ENCODE peak calls at places on chromosome 11, in eight cellular contexts. A is spleen, H is foreskin fibroblast, G is Caco-2, F is fibroblast of mammary gland, S is K562, B is AG04450, O is IMR-90. K is an unnamed sample.

GRCh38 chr11:79092791-79093313 is 348.0 kb downstream of the TENM4 start:
- DNase-seq in A (no peak), H (peak), G (no peak), F (peak), S (no peak), B (peak), O (peak), K (peak)

GRCh38 chr11:1054143-1055108 is 17.9 kb upstream of the MUC6 start:
- DNase-seq in A (peak), H (peak), G (peak), F (peak), S (no peak), B (no peak), O (no peak), K (peak)

GRCh38 chr11:111307472-111308108 is 9.2 kb downstream of the POU2AF3 start:
- DNase-seq in A (no peak), H (no peak), G (no peak), F (no peak), S (no peak), B (no peak), O (no peak), K (no peak)

GRCh38 chr11:3103076-3103475 is 45.9 kb upstream of the CARS1 start:
- DNase-seq in A (no peak), H (no peak), G (no peak), F (no peak), S (no peak), B (no peak), O (no peak), K (no peak)

GRCh38 chr11:43868852-43869567 is 11.6 kb upstream of the ALKBH3 start:
- DNase-seq in A (no peak), H (peak), G (no peak), F (peak), S (peak), B (no peak), O (peak), K (peak)

GRCh38 chr11:110286298-110287040 is 9.9 kb downstream of the RDX start:
- DNase-seq in A (no peak), H (no peak), G (no peak), F (no peak), S (no peak), B (no peak), O (no peak), K (no peak)

GRCh38 chr11:70570693-70571395 is 172.5 kb downstream of the CTTN start:
- DNase-seq in A (peak), H (no peak), G (no peak), F (no peak), S (no peak), B (no peak), O (no peak), K (no peak)

GRCh38 chr11:118846181-118846946 is 37.3 kb upstream of the CXCR5 start:
- DNase-seq in A (no peak), H (no peak), G (peak), F (no peak), S (peak), B (no peak), O (no peak), K (no peak)

GRCh38 chr11:101354801-101355200 is 225.2 kb upstream of the PGR start:
- DNase-seq in A (no peak), H (no peak), G (no peak), F (no peak), S (no peak), B (no peak), O (no peak), K (no peak)

GRCh38 chr11:65352783-65353182 is 1.8 kb upstream of the TIGD3 start:
- DNase-seq in A (no peak), H (no peak), G (no peak), F (peak), S (no peak), B (no peak), O (peak), K (peak)

GRCh38 chr11:8767466-8768142 is 85.0 kb downstream of the RPL27A start:
- DNase-seq in A (no peak), H (no peak), G (no peak), F (peak), S (no peak), B (no peak), O (no peak), K (peak)

GRCh38 chr11:2453436-2453835 is 8.6 kb downstream of the KCNQ1 start:
- DNase-seq in A (peak), H (no peak), G (peak), F (no peak), S (no peak), B (no peak), O (no peak), K (no peak)

GRCh38 chr11:105189586-105189985 is 50.0 kb upstream of the CARD18 start:
- DNase-seq in A (no peak), H (peak), G (no peak), F (peak), S (no peak), B (no peak), O (no peak), K (peak)

GRCh38 chr11:96483550-96483949 is 93.7 kb downstream of the JRKL start:
- DNase-seq in A (no peak), H (no peak), G (no peak), F (no peak), S (no peak), B (no peak), O (no peak), K (no peak)

GRCh38 chr11:119529936-119530335 is 107.0 kb upstream of the THY1 start:
- DNase-seq in A (peak), H (no peak), G (no peak), F (no peak), S (no peak), B (no peak), O (no peak), K (no peak)

GRCh38 chr11:123351375-123351774 is 78.7 kb upstream of the GRAMD1B start:
- DNase-seq in A (no peak), H (no peak), G (no peak), F (no peak), S (no peak), B (no peak), O (no peak), K (peak)

GRCh38 chr11:129455101-129455500 is 79.5 kb downstream of the BARX2 start:
- DNase-seq in A (no peak), H (no peak), G (no peak), F (no peak), S (no peak), B (no peak), O (no peak), K (no peak)

GRCh38 chr11:113153847-113154246 is 160.5 kb upstream of the TTC12 start:
- DNase-seq in A (no peak), H (no peak), G (no peak), F (no peak), S (no peak), B (no peak), O (no peak), K (peak)

GRCh38 chr11:33723238-33723881 is 12.9 kb downstream of the CD59 start:
- DNase-seq in A (no peak), H (peak), G (no peak), F (peak), S (peak), B (peak), O (peak), K (peak)

GRCh38 chr11:123338997-123339752 is 90.9 kb upstream of the GRAMD1B start:
- DNase-seq in A (no peak), H (no peak), G (no peak), F (no peak), S (no peak), B (no peak), O (no peak), K (no peak)

GRCh38 chr11:28910926-28911325 is 802.7 kb downstream of the METTL15 start:
- DNase-seq in A (no peak), H (no peak), G (no peak), F (no peak), S (no peak), B (no peak), O (peak), K (peak)

GRCh38 chr11:84780689-84781293 is 846.4 kb downstream of the DLG2 start:
- DNase-seq in A (no peak), H (no peak), G (no peak), F (peak), S (no peak), B (no peak), O (peak), K (peak)

GRCh38 chr11:69250503-69251393 is 43.2 kb upstream of the MYEOV start:
- DNase-seq in A (no peak), H (no peak), G (peak), F (no peak), S (no peak), B (no peak), O (no peak), K (no peak)

GRCh38 chr11:65071907-65072630 is 11.8 kb downstream of the CDCA5 start:
- DNase-seq in A (no peak), H (no peak), G (no peak), F (no peak), S (no peak), B (no peak), O (no peak), K (no peak)

GRCh38 chr11:118435233-118435892 is 929 bp upstream of the KMT2A start:
- DNase-seq in A (peak), H (peak), G (peak), F (peak), S (peak), B (no peak), O (peak), K (peak)

GRCh38 chr11:109849946-109850345 is 243.2 kb upstream of the ZC3H12C start:
- DNase-seq in A (no peak), H (no peak), G (no peak), F (no peak), S (no peak), B (no peak), O (no peak), K (no peak)

GRCh38 chr11:14361951-14362350 is 3.0 kb upstream of the RRAS2 start:
- DNase-seq in A (no peak), H (no peak), G (no peak), F (no peak), S (no peak), B (no peak), O (no peak), K (no peak)

GRCh38 chr11:129331217-129331616 is 44.4 kb upstream of the BARX2 start:
- DNase-seq in A (no peak), H (no peak), G (no peak), F (peak), S (no peak), B (no peak), O (peak), K (peak)

GRCh38 chr11:9347100-9347499 is 32.7 kb upstream of the TMEM41B start:
- DNase-seq in A (peak), H (no peak), G (no peak), F (no peak), S (peak), B (no peak), O (no peak), K (no peak)

GRCh38 chr11:103926990-103927389 is 109.5 kb upstream of the DDI1 start:
- DNase-seq in A (no peak), H (no peak), G (no peak), F (no peak), S (no peak), B (no peak), O (no peak), K (no peak)
- TF ChIP-seq CTCF in A (no peak), H (no peak), G (no peak), F (no peak), S (no peak), B (no peak), O (no peak), K (no peak)

DNA sequence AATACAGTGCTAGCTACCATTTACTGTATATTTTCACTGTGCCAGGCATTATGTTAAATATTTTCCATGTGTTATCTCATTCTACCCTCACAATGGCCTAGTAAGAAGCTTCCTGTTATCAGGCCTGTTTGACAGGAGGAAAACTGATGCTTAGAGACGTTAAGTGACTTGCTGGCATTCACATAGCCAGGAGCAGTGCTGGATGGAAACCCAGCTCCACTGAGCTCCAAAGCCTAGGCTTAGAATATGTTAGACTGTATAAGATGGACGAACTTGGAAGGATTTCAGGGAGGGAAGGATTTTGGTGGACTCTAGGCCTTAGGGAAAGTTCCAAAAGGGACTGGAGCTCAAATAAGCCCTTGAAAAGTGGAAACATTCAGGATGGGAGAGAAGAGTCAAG is 2.1 kb downstream of the CD44 start:
- DNase-seq in A (no peak), H (no peak), G (no peak), F (no peak), S (no peak), B (no peak), O (no peak), K (no peak)
- H3K4me3 ChIP-seq in A (peak), H (peak), G (no peak), F (peak), S (no peak), B (peak), O (peak), K (peak)

GRCh38 chr11:133239530-133239929 is 292.8 kb downstream of the OPCML start:
- DNase-seq in A (no peak), H (no peak), G (no peak), F (no peak), S (no peak), B (no peak), O (no peak), K (no peak)

GRCh38 chr11:133249065-133249464 is 283.2 kb downstream of the OPCML start:
- DNase-seq in A (no peak), H (no peak), G (no peak), F (no peak), S (no peak), B (no peak), O (no peak), K (no peak)

GRCh38 chr11:133238455-133238854 is 293.8 kb downstream of the OPCML start:
- DNase-seq in A (no peak), H (no peak), G (peak), F (no peak), S (no peak), B (no peak), O (no peak), K (no peak)

GRCh38 chr11:133240908-133241307 is 291.4 kb downstream of the OPCML start:
- DNase-seq in A (no peak), H (no peak), G (no peak), F (no peak), S (no peak), B (no peak), O (no peak), K (no peak)

DNA sequence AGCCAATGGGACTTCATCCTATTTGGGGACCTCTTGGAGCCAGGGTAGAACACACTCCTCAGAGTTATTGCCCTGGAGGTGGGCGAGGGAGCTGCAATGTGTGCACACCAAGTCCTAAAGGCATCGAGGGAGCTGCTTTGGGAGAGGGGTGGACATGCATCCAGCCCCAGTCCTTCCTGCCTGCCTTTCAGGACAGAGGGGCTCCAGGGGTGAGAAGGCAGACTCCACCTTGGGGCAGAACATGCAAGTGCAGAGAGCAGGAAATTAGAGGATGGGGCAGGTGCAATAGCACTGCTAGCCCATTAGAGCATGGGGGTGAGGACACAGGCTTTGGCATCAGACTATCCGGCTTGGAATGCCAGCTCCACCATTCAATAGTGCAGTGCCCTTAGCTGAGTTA is 288.5 kb downstream of the OPCML start:
- DNase-seq in A (no peak), H (no peak), G (no peak), F (no peak), S (no peak), B (no peak), O (no peak), K (no peak)
- TF ChIP-seq CTCF in A (no peak), H (no peak), G (no peak), F (no peak), S (no peak), B (no peak), O (no peak), K (no peak)

GRCh38 chr11:115933564-115933963 is 429.3 kb upstream of the CADM1 start:
- DNase-seq in A (no peak), H (no peak), G (no peak), F (no peak), S (no peak), B (no peak), O (no peak), K (no peak)
- H3K4me3 ChIP-seq in A (no peak), H (no peak), G (no peak), F (no peak), S (no peak), B (no peak), O (no peak), K (no peak)

DNA sequence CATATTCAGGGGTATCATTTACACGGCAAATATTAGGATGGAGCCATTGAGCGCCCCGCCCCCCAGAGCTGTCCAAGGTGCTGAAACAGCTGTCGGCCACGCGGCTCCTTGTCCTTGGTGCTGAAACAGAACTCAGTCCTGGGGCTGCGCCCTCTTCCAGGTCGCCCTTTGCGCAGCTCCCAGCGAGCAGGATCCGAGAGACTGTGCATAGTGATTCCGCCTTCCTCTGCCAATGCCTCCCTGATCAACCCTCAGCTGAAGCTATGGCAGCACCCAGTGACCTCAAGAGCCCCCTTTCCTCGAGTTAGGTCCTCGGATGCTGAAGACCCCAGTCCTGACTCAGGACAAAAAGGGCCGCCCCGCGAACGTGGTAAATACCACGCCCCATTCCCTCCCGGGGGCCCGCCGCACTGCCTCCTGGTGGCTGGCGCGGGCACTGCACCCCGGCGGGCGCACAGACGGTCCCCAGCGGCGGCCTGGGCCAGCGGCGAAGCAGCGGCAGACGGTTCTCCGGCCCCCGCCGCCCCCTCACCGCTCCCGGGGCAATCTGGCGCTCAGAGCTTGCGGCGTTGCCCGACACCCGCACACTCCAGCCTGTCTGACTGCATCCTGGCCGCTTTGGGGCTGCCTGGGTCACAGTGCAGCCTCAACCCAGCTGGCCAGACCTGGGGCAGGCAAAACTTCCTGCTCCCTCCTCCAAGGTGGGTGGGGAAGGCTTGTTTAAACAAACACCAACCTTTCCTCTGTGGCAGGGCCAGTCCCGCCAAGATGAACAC is 13.4 kb downstream of the SYT7 start:
- DNase-seq in A (peak), H (peak), G (peak), F (peak), S (peak), B (peak), O (peak), K (peak)
- TF ChIP-seq CTCF in A (peak), H (peak), G (peak), F (peak), S (peak), B (peak), O (peak), K (peak)

DNA sequence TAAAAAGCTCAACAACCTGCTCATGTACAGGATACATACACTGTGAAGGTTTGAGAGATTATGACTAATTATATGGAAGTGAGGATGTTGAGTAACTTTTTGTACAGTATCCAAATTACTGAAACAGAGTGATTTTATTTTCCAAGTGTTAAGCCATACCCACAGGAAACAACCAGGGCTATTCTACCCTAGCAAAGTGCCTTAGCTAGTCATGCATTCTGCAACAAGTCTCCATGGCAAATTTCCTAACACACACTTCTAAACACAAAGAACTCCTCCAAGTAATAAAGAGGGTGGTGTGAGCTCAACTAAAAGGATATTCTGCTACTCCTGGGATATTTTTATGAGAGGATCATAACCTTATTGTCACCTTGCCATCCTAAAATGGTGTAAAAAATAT is 4.4 kb downstream of the LGR4 start:
- DNase-seq in A (no peak), H (peak), G (no peak), F (peak), S (no peak), B (no peak), O (peak), K (peak)
- H3K4me3 ChIP-seq in A (no peak), H (no peak), G (no peak), F (no peak), S (no peak), B (no peak), O (no peak), K (no peak)

GRCh38 chr11:121153472-121153871 is 52.4 kb downstream of the TECTA start:
- DNase-seq in A (no peak), H (no peak), G (no peak), F (no peak), S (no peak), B (no peak), O (no peak), K (no peak)
- TF ChIP-seq CTCF in A (no peak), H (no peak), G (peak), F (no peak), S (no peak), B (no peak), O (no peak), K (no peak)

GRCh38 chr11:107927559-107927958 is 689 bp upstream of the RAB39A start:
- DNase-seq in A (no peak), H (no peak), G (no peak), F (no peak), S (no peak), B (no peak), O (no peak), K (no peak)
- H3K4me3 ChIP-seq in A (peak), H (no peak), G (peak), F (peak), S (no peak), B (peak), O (no peak), K (peak)

DNA sequence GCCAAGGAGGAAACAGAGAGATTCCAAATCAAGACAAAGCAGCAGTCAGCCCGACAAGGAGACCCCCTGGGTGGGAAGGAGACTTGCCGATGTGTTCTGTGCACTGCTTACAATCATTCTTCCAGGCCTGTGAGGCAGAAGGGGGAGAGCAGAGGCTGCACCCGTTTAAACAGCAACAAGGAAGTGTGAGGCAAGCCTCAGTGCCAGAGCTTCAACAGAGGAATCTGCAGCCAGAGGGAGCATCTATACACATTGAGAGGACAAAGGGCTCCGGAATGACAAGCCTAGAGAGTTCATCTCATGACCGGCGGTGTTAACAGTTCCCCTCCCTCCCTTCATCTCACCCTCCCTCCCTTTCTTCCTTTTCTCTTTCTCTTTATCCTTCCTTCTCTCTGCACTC is 121.2 kb downstream of the NXPE2 start:
- DNase-seq in A (no peak), H (no peak), G (no peak), F (no peak), S (no peak), B (no peak), O (no peak), K (no peak)
- TF ChIP-seq CTCF in A (no peak), H (no peak), G (no peak), F (no peak), S (no peak), B (no peak), O (no peak), K (no peak)